ENCODE peak calls at places on chromosomes 16 and 17, in seven cellular contexts. One of them, this sample, is unnamed.

GRCh38 chr17:65219124-65219523 is 82.0 kb downstream of the RGS9 start:
- DNase-seq in CD8-positive, alpha-beta memory T cell: no peak
- DNase-seq in CD8-positive, alpha-beta T cell: no peak
- DNase-seq in GM23338: no peak
- DNase-seq in hepatocyte: no peak
- DNase-seq in heart right ventricle: no peak
- DNase-seq in adrenal gland: no peak
- DNase-seq in this sample: no peak

GRCh38 chr17:41455236-41455635 is 11.9 kb downstream of the KRT32 start:
- DNase-seq in CD8-positive, alpha-beta memory T cell: no peak
- DNase-seq in CD8-positive, alpha-beta T cell: no peak
- DNase-seq in GM23338: no peak
- DNase-seq in hepatocyte: no peak
- DNase-seq in heart right ventricle: no peak
- DNase-seq in adrenal gland: no peak
- DNase-seq in this sample: no peak

GRCh38 chr17:1776328-1776727 is 14.5 kb downstream of the SERPINF1 start:
- DNase-seq in CD8-positive, alpha-beta memory T cell: no peak
- DNase-seq in CD8-positive, alpha-beta T cell: no peak
- DNase-seq in GM23338: no peak
- DNase-seq in hepatocyte: no peak
- DNase-seq in heart right ventricle: no peak
- DNase-seq in adrenal gland: no peak
- DNase-seq in this sample: no peak

GRCh38 chr17:81310963-81311550 is 15.9 kb upstream of the SLC38A10 start:
- DNase-seq in CD8-positive, alpha-beta memory T cell: no peak
- DNase-seq in CD8-positive, alpha-beta T cell: no peak
- DNase-seq in GM23338: no peak
- DNase-seq in hepatocyte: no peak
- DNase-seq in heart right ventricle: no peak
- DNase-seq in adrenal gland: no peak
- DNase-seq in this sample: no peak

GRCh38 chr16:8310816-8311215 is 279.5 kb downstream of the TMEM114 start:
- DNase-seq in CD8-positive, alpha-beta memory T cell: no peak
- DNase-seq in CD8-positive, alpha-beta T cell: no peak
- DNase-seq in GM23338: no peak
- DNase-seq in hepatocyte: no peak
- DNase-seq in heart right ventricle: no peak
- DNase-seq in adrenal gland: no peak
- DNase-seq in this sample: no peak

GRCh38 chr17:81509048-81509686 is 3.4 kb downstream of the ACTG1 start:
- DNase-seq in CD8-positive, alpha-beta memory T cell: no peak
- DNase-seq in CD8-positive, alpha-beta T cell: no peak
- DNase-seq in GM23338: no peak
- DNase-seq in hepatocyte: no peak
- DNase-seq in heart right ventricle: no peak
- DNase-seq in adrenal gland: no peak
- DNase-seq in this sample: no peak

GRCh38 chr16:48583075-48584065 is 26.6 kb downstream of the N4BP1 start:
- DNase-seq in CD8-positive, alpha-beta memory T cell: no peak
- DNase-seq in CD8-positive, alpha-beta T cell: no peak
- DNase-seq in GM23338: no peak
- DNase-seq in hepatocyte: no peak
- DNase-seq in heart right ventricle: no peak
- DNase-seq in adrenal gland: no peak
- DNase-seq in this sample: no peak

GRCh38 chr17:40452074-40452787 is 9.0 kb downstream of the IGFBP4 start:
- DNase-seq in CD8-positive, alpha-beta memory T cell: no peak
- DNase-seq in CD8-positive, alpha-beta T cell: no peak
- DNase-seq in GM23338: no peak
- DNase-seq in hepatocyte: peak
- DNase-seq in heart right ventricle: peak
- DNase-seq in adrenal gland: no peak
- DNase-seq in this sample: peak

GRCh38 chr16:55039042-55039441 is 108.4 kb downstream of the IRX5 start:
- DNase-seq in CD8-positive, alpha-beta memory T cell: no peak
- DNase-seq in CD8-positive, alpha-beta T cell: no peak
- DNase-seq in GM23338: no peak
- DNase-seq in hepatocyte: no peak
- DNase-seq in heart right ventricle: no peak
- DNase-seq in adrenal gland: no peak
- DNase-seq in this sample: no peak

GRCh38 chr16:13957197-13958078 is 37.5 kb downstream of the ERCC4 start:
- DNase-seq in CD8-positive, alpha-beta memory T cell: no peak
- DNase-seq in CD8-positive, alpha-beta T cell: no peak
- DNase-seq in GM23338: no peak
- DNase-seq in hepatocyte: peak
- DNase-seq in heart right ventricle: peak
- DNase-seq in adrenal gland: peak
- DNase-seq in this sample: no peak

GRCh38 chr17:57861000-57861736 is 11.3 kb upstream of the MRPS23 start:
- DNase-seq in CD8-positive, alpha-beta memory T cell: peak
- DNase-seq in CD8-positive, alpha-beta T cell: peak
- DNase-seq in GM23338: peak
- DNase-seq in hepatocyte: peak
- DNase-seq in heart right ventricle: peak
- DNase-seq in adrenal gland: peak
- DNase-seq in this sample: peak

GRCh38 chr16:80045944-80046660 is 445.6 kb upstream of the MAF start:
- DNase-seq in CD8-positive, alpha-beta memory T cell: no peak
- DNase-seq in CD8-positive, alpha-beta T cell: no peak
- DNase-seq in GM23338: no peak
- DNase-seq in hepatocyte: no peak
- DNase-seq in heart right ventricle: no peak
- DNase-seq in adrenal gland: no peak
- DNase-seq in this sample: no peak

GRCh38 chr17:38910325-38910724 is 15.1 kb upstream of the LASP1NB start:
- DNase-seq in CD8-positive, alpha-beta memory T cell: peak
- DNase-seq in CD8-positive, alpha-beta T cell: no peak
- DNase-seq in GM23338: no peak
- DNase-seq in hepatocyte: no peak
- DNase-seq in heart right ventricle: no peak
- DNase-seq in adrenal gland: peak
- DNase-seq in this sample: no peak

GRCh38 chr17:79778504-79779087 is 648 bp downstream of the CBX2 start:
- DNase-seq in CD8-positive, alpha-beta memory T cell: no peak
- DNase-seq in CD8-positive, alpha-beta T cell: no peak
- DNase-seq in GM23338: peak
- DNase-seq in hepatocyte: peak
- DNase-seq in heart right ventricle: peak
- DNase-seq in adrenal gland: no peak
- DNase-seq in this sample: no peak

GRCh38 chr17:40366861-40367518 is 2.5 kb upstream of the GJD3 start:
- DNase-seq in CD8-positive, alpha-beta memory T cell: no peak
- DNase-seq in CD8-positive, alpha-beta T cell: no peak
- DNase-seq in GM23338: no peak
- DNase-seq in hepatocyte: no peak
- DNase-seq in heart right ventricle: no peak
- DNase-seq in adrenal gland: no peak
- DNase-seq in this sample: no peak

GRCh38 chr17:732788-733720 is 658 bp downstream of the TLCD3A start:
- DNase-seq in CD8-positive, alpha-beta memory T cell: no peak
- DNase-seq in CD8-positive, alpha-beta T cell: peak
- DNase-seq in GM23338: peak
- DNase-seq in hepatocyte: peak
- DNase-seq in heart right ventricle: peak
- DNase-seq in adrenal gland: peak
- DNase-seq in this sample: no peak

GRCh38 chr17:5832886-5833285 is 237.3 kb upstream of the WSCD1 start:
- DNase-seq in CD8-positive, alpha-beta memory T cell: no peak
- DNase-seq in CD8-positive, alpha-beta T cell: no peak
- DNase-seq in GM23338: peak
- DNase-seq in hepatocyte: no peak
- DNase-seq in heart right ventricle: no peak
- DNase-seq in adrenal gland: no peak
- DNase-seq in this sample: no peak

GRCh38 chr17:39652635-39653315 is 12.4 kb upstream of the TCAP start:
- DNase-seq in CD8-positive, alpha-beta memory T cell: no peak
- DNase-seq in CD8-positive, alpha-beta T cell: no peak
- DNase-seq in GM23338: peak
- DNase-seq in hepatocyte: peak
- DNase-seq in heart right ventricle: no peak
- DNase-seq in adrenal gland: no peak
- DNase-seq in this sample: no peak

GRCh38 chr17:70053241-70054234 is 21.5 kb upstream of the KCNJ16 start:
- DNase-seq in CD8-positive, alpha-beta memory T cell: no peak
- DNase-seq in CD8-positive, alpha-beta T cell: no peak
- DNase-seq in GM23338: no peak
- DNase-seq in hepatocyte: no peak
- DNase-seq in heart right ventricle: no peak
- DNase-seq in adrenal gland: no peak
- DNase-seq in this sample: no peak

GRCh38 chr17:73909156-73909555 is 264.9 kb upstream of the SDK2 start:
- DNase-seq in CD8-positive, alpha-beta memory T cell: no peak
- DNase-seq in CD8-positive, alpha-beta T cell: no peak
- DNase-seq in GM23338: no peak
- DNase-seq in hepatocyte: no peak
- DNase-seq in heart right ventricle: no peak
- DNase-seq in adrenal gland: no peak
- DNase-seq in this sample: no peak

GRCh38 chr17:62995377-62995885 is 29.4 kb downstream of the TANC2 start:
- DNase-seq in CD8-positive, alpha-beta memory T cell: no peak
- DNase-seq in CD8-positive, alpha-beta T cell: peak
- DNase-seq in GM23338: peak
- DNase-seq in hepatocyte: peak
- DNase-seq in heart right ventricle: no peak
- DNase-seq in adrenal gland: no peak
- DNase-seq in this sample: no peak

GRCh38 chr17:10144976-10145375 is 53.4 kb downstream of the GAS7 start:
- DNase-seq in CD8-positive, alpha-beta memory T cell: no peak
- DNase-seq in CD8-positive, alpha-beta T cell: no peak
- DNase-seq in GM23338: no peak
- DNase-seq in hepatocyte: no peak
- DNase-seq in heart right ventricle: no peak
- DNase-seq in adrenal gland: no peak
- DNase-seq in this sample: no peak

GRCh38 chr16:67942200-67942509 is 1.8 kb downstream of the LCAT start:
- DNase-seq in CD8-positive, alpha-beta memory T cell: no peak
- DNase-seq in CD8-positive, alpha-beta T cell: no peak
- DNase-seq in GM23338: peak
- DNase-seq in hepatocyte: peak
- DNase-seq in heart right ventricle: no peak
- DNase-seq in adrenal gland: peak
- DNase-seq in this sample: no peak
- H3K27ac ChIP-seq in CD8-positive, alpha-beta memory T cell: no peak
- H3K27ac ChIP-seq in CD8-positive, alpha-beta T cell: no peak
- H3K27ac ChIP-seq in GM23338: no peak
- H3K27ac ChIP-seq in hepatocyte: no peak
- H3K27ac ChIP-seq in heart right ventricle: no peak
- H3K27ac ChIP-seq in adrenal gland: no peak
- H3K27ac ChIP-seq in this sample: no peak

GRCh38 chr16:85003076-85003475 is 8.3 kb downstream of the ZDHHC7 start:
- DNase-seq in CD8-positive, alpha-beta memory T cell: no peak
- DNase-seq in CD8-positive, alpha-beta T cell: no peak
- DNase-seq in GM23338: peak
- DNase-seq in hepatocyte: no peak
- DNase-seq in heart right ventricle: no peak
- DNase-seq in adrenal gland: no peak
- DNase-seq in this sample: no peak

GRCh38 chr16:85003723-85004586 is 7.4 kb downstream of the ZDHHC7 start:
- DNase-seq in CD8-positive, alpha-beta memory T cell: no peak
- DNase-seq in CD8-positive, alpha-beta T cell: no peak
- DNase-seq in GM23338: no peak
- DNase-seq in hepatocyte: no peak
- DNase-seq in heart right ventricle: no peak
- DNase-seq in adrenal gland: no peak
- DNase-seq in this sample: no peak

GRCh38 chr16:85002099-85002541 is 9.2 kb downstream of the ZDHHC7 start:
- DNase-seq in CD8-positive, alpha-beta memory T cell: no peak
- DNase-seq in CD8-positive, alpha-beta T cell: no peak
- DNase-seq in GM23338: no peak
- DNase-seq in hepatocyte: no peak
- DNase-seq in heart right ventricle: no peak
- DNase-seq in adrenal gland: no peak
- DNase-seq in this sample: no peak

GRCh38 chr16:85004587-85005205 is 6.6 kb downstream of the ZDHHC7 start:
- DNase-seq in CD8-positive, alpha-beta memory T cell: no peak
- DNase-seq in CD8-positive, alpha-beta T cell: no peak
- DNase-seq in GM23338: no peak
- DNase-seq in hepatocyte: peak
- DNase-seq in heart right ventricle: no peak
- DNase-seq in adrenal gland: no peak
- DNase-seq in this sample: peak

GRCh38 chr16:85002643-85003042 is 8.7 kb downstream of the ZDHHC7 start:
- DNase-seq in CD8-positive, alpha-beta memory T cell: no peak
- DNase-seq in CD8-positive, alpha-beta T cell: no peak
- DNase-seq in GM23338: no peak
- DNase-seq in hepatocyte: no peak
- DNase-seq in heart right ventricle: peak
- DNase-seq in adrenal gland: no peak
- DNase-seq in this sample: no peak
- H3K27ac ChIP-seq in CD8-positive, alpha-beta memory T cell: no peak
- H3K27ac ChIP-seq in CD8-positive, alpha-beta T cell: no peak
- H3K27ac ChIP-seq in GM23338: peak
- H3K27ac ChIP-seq in hepatocyte: peak
- H3K27ac ChIP-seq in heart right ventricle: peak
- H3K27ac ChIP-seq in adrenal gland: no peak
- H3K27ac ChIP-seq in this sample: peak

GRCh38 chr16:51129105-51129504 is 22.0 kb downstream of the SALL1 start:
- DNase-seq in CD8-positive, alpha-beta memory T cell: no peak
- DNase-seq in CD8-positive, alpha-beta T cell: no peak
- DNase-seq in GM23338: no peak
- DNase-seq in hepatocyte: peak
- DNase-seq in heart right ventricle: no peak
- DNase-seq in adrenal gland: no peak
- DNase-seq in this sample: no peak
- H3K27ac ChIP-seq in CD8-positive, alpha-beta memory T cell: no peak
- H3K27ac ChIP-seq in CD8-positive, alpha-beta T cell: no peak
- H3K27ac ChIP-seq in GM23338: no peak
- H3K27ac ChIP-seq in hepatocyte: peak
- H3K27ac ChIP-seq in heart right ventricle: no peak
- H3K27ac ChIP-seq in adrenal gland: no peak
- H3K27ac ChIP-seq in this sample: no peak

GRCh38 chr17:21678451-21679081 is 13.8 kb upstream of the KCNJ18 start:
- DNase-seq in CD8-positive, alpha-beta memory T cell: peak
- DNase-seq in CD8-positive, alpha-beta T cell: no peak
- DNase-seq in GM23338: no peak
- DNase-seq in hepatocyte: no peak
- DNase-seq in heart right ventricle: no peak
- DNase-seq in adrenal gland: no peak
- DNase-seq in this sample: no peak

GRCh38 chr17:21677126-21677910 is 15.0 kb upstream of the KCNJ18 start:
- DNase-seq in CD8-positive, alpha-beta memory T cell: peak
- DNase-seq in CD8-positive, alpha-beta T cell: no peak
- DNase-seq in GM23338: no peak
- DNase-seq in hepatocyte: no peak
- DNase-seq in heart right ventricle: no peak
- DNase-seq in adrenal gland: no peak
- DNase-seq in this sample: no peak

GRCh38 chr17:21674242-21674731 is 18.0 kb upstream of the KCNJ18 start:
- DNase-seq in CD8-positive, alpha-beta memory T cell: no peak
- DNase-seq in CD8-positive, alpha-beta T cell: no peak
- DNase-seq in GM23338: no peak
- DNase-seq in hepatocyte: no peak
- DNase-seq in heart right ventricle: no peak
- DNase-seq in adrenal gland: no peak
- DNase-seq in this sample: no peak

GRCh38 chr17:21677911-21678310 is 14.4 kb upstream of the KCNJ18 start:
- DNase-seq in CD8-positive, alpha-beta memory T cell: peak
- DNase-seq in CD8-positive, alpha-beta T cell: no peak
- DNase-seq in GM23338: no peak
- DNase-seq in hepatocyte: no peak
- DNase-seq in heart right ventricle: no peak
- DNase-seq in adrenal gland: no peak
- DNase-seq in this sample: no peak

GRCh38 chr17:21676281-21677111 is 15.8 kb upstream of the KCNJ18 start:
- DNase-seq in CD8-positive, alpha-beta memory T cell: peak
- DNase-seq in CD8-positive, alpha-beta T cell: no peak
- DNase-seq in GM23338: no peak
- DNase-seq in hepatocyte: no peak
- DNase-seq in heart right ventricle: no peak
- DNase-seq in adrenal gland: no peak
- DNase-seq in this sample: no peak
- H3K27ac ChIP-seq in CD8-positive, alpha-beta memory T cell: no peak
- H3K27ac ChIP-seq in CD8-positive, alpha-beta T cell: no peak
- H3K27ac ChIP-seq in GM23338: no peak
- H3K27ac ChIP-seq in hepatocyte: no peak
- H3K27ac ChIP-seq in heart right ventricle: no peak
- H3K27ac ChIP-seq in adrenal gland: no peak
- H3K27ac ChIP-seq in this sample: no peak

This sample was measured in thoracic aorta.